ENCODE peak calls at places on chromosomes 7 and 10, in ten cellular contexts. One of them, this sample, is unnamed.

GRCh38 chr10:329361-330099 is 194.3 kb downstream of the ZMYND11 start:
- DNase-seq in A673: peak; percentile 85
- DNase-seq in right lobe of liver: peak; percentile 80
- DNase-seq in kidney epithelial cell: peak; percentile 81
- DNase-seq in A549: peak; percentile 86
- DNase-seq in GM23338: peak; percentile 37
- DNase-seq in GM06990: no peak
- DNase-seq in uterus: peak; percentile 86
- DNase-seq in brain microvascular endothelial cell: peak; percentile 96
- DNase-seq in sigmoid colon: peak; percentile 96
- DNase-seq in this sample: peak; percentile 93

GRCh38 chr7:94389381-94389780 is 5.3 kb upstream of the COL1A2 start:
- DNase-seq in A673: no peak
- DNase-seq in right lobe of liver: no peak
- DNase-seq in kidney epithelial cell: no peak
- DNase-seq in A549: no peak
- DNase-seq in GM23338: no peak
- DNase-seq in GM06990: no peak
- DNase-seq in uterus: no peak
- DNase-seq in brain microvascular endothelial cell: no peak
- DNase-seq in sigmoid colon: no peak
- DNase-seq in this sample: no peak

GRCh38 chr10:33661580-33662269 is 327.3 kb upstream of the NRP1 start:
- DNase-seq in A673: peak; percentile 52
- DNase-seq in right lobe of liver: peak; percentile 68
- DNase-seq in kidney epithelial cell: no peak
- DNase-seq in A549: peak; percentile 42
- DNase-seq in GM23338: no peak
- DNase-seq in GM06990: peak; percentile 34
- DNase-seq in uterus: peak; percentile 28
- DNase-seq in brain microvascular endothelial cell: peak; percentile 16
- DNase-seq in sigmoid colon: peak; percentile 84
- DNase-seq in this sample: peak; percentile 92

GRCh38 chr7:31373337-31374289 is 33.1 kb upstream of the NEUROD6 start:
- DNase-seq in A673: peak; percentile 85
- DNase-seq in right lobe of liver: peak; percentile 22
- DNase-seq in kidney epithelial cell: peak; percentile 21
- DNase-seq in A549: peak; percentile 76
- DNase-seq in GM23338: peak; percentile 88
- DNase-seq in GM06990: no peak
- DNase-seq in uterus: no peak
- DNase-seq in brain microvascular endothelial cell: peak; percentile 27
- DNase-seq in sigmoid colon: no peak
- DNase-seq in this sample: peak; percentile 20

GRCh38 chr10:1643911-1644810 is 93.2 kb downstream of the ADARB2 start:
- DNase-seq in A673: no peak
- DNase-seq in right lobe of liver: no peak
- DNase-seq in kidney epithelial cell: no peak
- DNase-seq in A549: no peak
- DNase-seq in GM23338: no peak
- DNase-seq in GM06990: no peak
- DNase-seq in uterus: no peak
- DNase-seq in brain microvascular endothelial cell: no peak
- DNase-seq in sigmoid colon: peak; percentile 22
- DNase-seq in this sample: no peak

GRCh38 chr7:32063614-32064013 is 6.6 kb downstream of the PDE1C start:
- DNase-seq in A673: no peak
- DNase-seq in right lobe of liver: no peak
- DNase-seq in kidney epithelial cell: no peak
- DNase-seq in A549: no peak
- DNase-seq in GM23338: no peak
- DNase-seq in GM06990: no peak
- DNase-seq in uterus: no peak
- DNase-seq in brain microvascular endothelial cell: no peak
- DNase-seq in sigmoid colon: no peak
- DNase-seq in this sample: no peak

GRCh38 chr7:103063895-103064294 is 10.7 kb downstream of the FBXL13 start:
- DNase-seq in A673: no peak
- DNase-seq in right lobe of liver: no peak
- DNase-seq in kidney epithelial cell: no peak
- DNase-seq in A549: peak; percentile 17
- DNase-seq in GM23338: peak; percentile 57
- DNase-seq in GM06990: no peak
- DNase-seq in uterus: no peak
- DNase-seq in brain microvascular endothelial cell: no peak
- DNase-seq in sigmoid colon: no peak
- DNase-seq in this sample: no peak

GRCh38 chr10:110610308-110610774 is 33.8 kb upstream of the RBM20 start:
- DNase-seq in A673: peak; percentile 78
- DNase-seq in right lobe of liver: no peak
- DNase-seq in kidney epithelial cell: no peak
- DNase-seq in A549: peak; percentile 50
- DNase-seq in GM23338: peak; percentile 94
- DNase-seq in GM06990: no peak
- DNase-seq in uterus: peak; percentile 29
- DNase-seq in brain microvascular endothelial cell: peak; percentile 38
- DNase-seq in sigmoid colon: no peak
- DNase-seq in this sample: no peak

DNA sequence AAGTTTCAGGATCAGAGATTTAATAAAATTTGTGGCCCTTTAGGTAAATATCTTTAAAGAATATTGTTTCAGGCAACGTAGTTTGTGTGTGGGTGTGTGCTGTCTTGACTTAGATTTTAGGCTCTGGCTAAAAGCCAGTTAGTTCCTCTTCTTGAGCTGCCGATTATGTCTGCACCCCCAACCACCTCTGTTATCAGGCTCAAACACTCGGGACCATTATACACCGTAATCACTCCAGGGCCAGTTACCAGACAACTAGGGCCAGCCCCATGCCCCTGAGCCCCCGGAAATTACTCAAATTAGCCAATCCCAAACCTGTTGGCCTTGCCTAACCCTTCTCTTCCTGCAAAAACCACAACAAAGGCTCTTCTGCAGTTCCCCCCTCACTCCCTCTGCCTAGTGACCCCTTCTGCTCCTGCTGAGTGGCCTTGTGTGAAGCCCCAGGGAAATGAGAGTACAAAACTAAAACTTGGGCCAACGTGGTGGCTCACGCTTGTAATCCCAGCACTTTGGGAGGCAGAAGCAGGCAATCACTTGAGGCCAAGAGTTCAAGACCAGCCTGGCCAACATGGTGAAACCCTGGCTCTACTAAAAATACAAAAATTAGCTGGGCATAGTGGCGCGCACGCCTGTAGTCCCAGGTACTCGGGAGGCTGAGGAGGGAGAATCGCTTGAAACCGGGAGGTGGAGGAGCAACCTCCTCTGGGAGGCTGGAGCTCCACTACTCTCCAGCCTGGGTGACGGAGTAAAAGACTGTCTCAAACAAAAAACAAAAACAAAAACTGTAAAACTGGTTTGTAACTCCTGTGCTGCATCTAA is 9.2 kb upstream of the HNRNPF start:
- DNase-seq in A673: no peak
- DNase-seq in right lobe of liver: no peak
- DNase-seq in kidney epithelial cell: no peak
- DNase-seq in A549: no peak
- DNase-seq in GM23338: no peak
- DNase-seq in GM06990: peak; percentile 72
- DNase-seq in uterus: no peak
- DNase-seq in brain microvascular endothelial cell: no peak
- DNase-seq in sigmoid colon: no peak
- DNase-seq in this sample: no peak
- H3K4me3 ChIP-seq in A673: no peak overlapping the region
- H3K4me3 ChIP-seq in right lobe of liver: no peak overlapping the region
- H3K4me3 ChIP-seq in kidney epithelial cell: no peak overlapping the region
- H3K4me3 ChIP-seq in A549: no peak overlapping the region
- H3K4me3 ChIP-seq in GM23338: no peak overlapping the region
- H3K4me3 ChIP-seq in GM06990: no peak overlapping the region
- H3K4me3 ChIP-seq in uterus: no peak overlapping the region
- H3K4me3 ChIP-seq in brain microvascular endothelial cell: no peak overlapping the region
- H3K4me3 ChIP-seq in sigmoid colon: no peak overlapping the region
- H3K4me3 ChIP-seq in this sample: no peak overlapping the region

GRCh38 chr10:119480667-119481066 is 61.9 kb downstream of the RGS10 start:
- DNase-seq in A673: peak; percentile 52
- DNase-seq in right lobe of liver: no peak
- DNase-seq in kidney epithelial cell: no peak
- DNase-seq in A549: no peak
- DNase-seq in GM23338: no peak
- DNase-seq in GM06990: no peak
- DNase-seq in uterus: no peak
- DNase-seq in brain microvascular endothelial cell: no peak
- DNase-seq in sigmoid colon: peak; percentile 78
- DNase-seq in this sample: peak; percentile 70

GRCh38 chr10:119478111-119479047 is 64.1 kb downstream of the RGS10 start:
- DNase-seq in A673: no peak
- DNase-seq in right lobe of liver: no peak
- DNase-seq in kidney epithelial cell: no peak
- DNase-seq in A549: no peak
- DNase-seq in GM23338: no peak
- DNase-seq in GM06990: peak; percentile 68
- DNase-seq in uterus: no peak
- DNase-seq in brain microvascular endothelial cell: no peak
- DNase-seq in sigmoid colon: no peak
- DNase-seq in this sample: no peak

GRCh38 chr10:119479532-119479931 is 63.0 kb downstream of the RGS10 start:
- DNase-seq in A673: peak; percentile 46
- DNase-seq in right lobe of liver: no peak
- DNase-seq in kidney epithelial cell: no peak
- DNase-seq in A549: no peak
- DNase-seq in GM23338: peak; percentile 80
- DNase-seq in GM06990: no peak
- DNase-seq in uterus: no peak
- DNase-seq in brain microvascular endothelial cell: no peak
- DNase-seq in sigmoid colon: no peak
- DNase-seq in this sample: no peak

GRCh38 chr10:119477444-119477843 is 65.1 kb downstream of the RGS10 start:
- DNase-seq in A673: no peak
- DNase-seq in right lobe of liver: no peak
- DNase-seq in kidney epithelial cell: no peak
- DNase-seq in A549: no peak
- DNase-seq in GM23338: no peak
- DNase-seq in GM06990: peak; percentile 55
- DNase-seq in uterus: no peak
- DNase-seq in brain microvascular endothelial cell: no peak
- DNase-seq in sigmoid colon: no peak
- DNase-seq in this sample: no peak

DNA sequence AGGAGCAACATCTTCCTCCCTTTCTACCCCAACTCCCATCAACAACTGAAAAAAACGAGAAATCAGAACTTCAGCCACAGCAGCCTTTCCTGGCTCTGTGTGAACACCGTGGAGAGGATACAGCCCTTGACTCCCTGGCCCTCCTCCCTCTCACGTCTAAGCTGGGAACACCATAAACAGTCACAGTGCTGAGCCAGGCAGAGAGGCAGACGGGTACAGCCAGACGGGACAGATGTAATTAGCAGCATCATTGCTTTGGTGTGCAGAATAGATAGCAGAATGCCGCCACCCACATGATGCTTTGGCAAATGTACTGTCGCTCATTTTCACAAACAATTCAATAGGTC is 63.5 kb downstream of the RGS10 start:
- DNase-seq in A673: peak; percentile 23
- DNase-seq in right lobe of liver: no peak
- DNase-seq in kidney epithelial cell: no peak
- DNase-seq in A549: no peak
- DNase-seq in GM23338: no peak
- DNase-seq in GM06990: no peak
- DNase-seq in uterus: no peak
- DNase-seq in brain microvascular endothelial cell: no peak
- DNase-seq in sigmoid colon: peak; percentile 86
- DNase-seq in this sample: no peak
- H3K4me3 ChIP-seq in A673: no peak overlapping the region
- H3K4me3 ChIP-seq in right lobe of liver: no peak overlapping the region
- H3K4me3 ChIP-seq in kidney epithelial cell: no peak overlapping the region
- H3K4me3 ChIP-seq in A549: no peak overlapping the region
- H3K4me3 ChIP-seq in GM23338: no peak overlapping the region
- H3K4me3 ChIP-seq in GM06990: no peak overlapping the region
- H3K4me3 ChIP-seq in uterus: no peak overlapping the region
- H3K4me3 ChIP-seq in brain microvascular endothelial cell: no peak overlapping the region
- H3K4me3 ChIP-seq in sigmoid colon: peak overlapping the region; percentile 17
- H3K4me3 ChIP-seq in this sample: no peak overlapping the region

GRCh38 chr7:130941322-130942210 is 207.6 kb upstream of the KLF14 start:
- DNase-seq in A673: peak; percentile 76
- DNase-seq in right lobe of liver: peak; percentile 84
- DNase-seq in kidney epithelial cell: no peak
- DNase-seq in A549: peak; percentile 49
- DNase-seq in GM23338: no peak
- DNase-seq in GM06990: no peak
- DNase-seq in uterus: peak; percentile 59
- DNase-seq in brain microvascular endothelial cell: peak; percentile 76
- DNase-seq in sigmoid colon: no peak
- DNase-seq in this sample: peak; percentile 68

GRCh38 chr7:130940907-130941306 is 206.9 kb upstream of the KLF14 start:
- DNase-seq in A673: peak; percentile 58
- DNase-seq in right lobe of liver: no peak
- DNase-seq in kidney epithelial cell: no peak
- DNase-seq in A549: no peak
- DNase-seq in GM23338: no peak
- DNase-seq in GM06990: no peak
- DNase-seq in uterus: no peak
- DNase-seq in brain microvascular endothelial cell: no peak
- DNase-seq in sigmoid colon: no peak
- DNase-seq in this sample: no peak

GRCh38 chr7:130938661-130939060 is 204.7 kb upstream of the KLF14 start:
- DNase-seq in A673: no peak
- DNase-seq in right lobe of liver: no peak
- DNase-seq in kidney epithelial cell: no peak
- DNase-seq in A549: no peak
- DNase-seq in GM23338: no peak
- DNase-seq in GM06990: no peak
- DNase-seq in uterus: no peak
- DNase-seq in brain microvascular endothelial cell: no peak
- DNase-seq in sigmoid colon: no peak
- DNase-seq in this sample: no peak

GRCh38 chr7:130939285-130940095 is 205.5 kb upstream of the KLF14 start:
- DNase-seq in A673: peak; percentile 92
- DNase-seq in right lobe of liver: no peak
- DNase-seq in kidney epithelial cell: no peak
- DNase-seq in A549: no peak
- DNase-seq in GM23338: no peak
- DNase-seq in GM06990: no peak
- DNase-seq in uterus: no peak
- DNase-seq in brain microvascular endothelial cell: no peak
- DNase-seq in sigmoid colon: no peak
- DNase-seq in this sample: no peak

GRCh38 chr7:130940326-130940725 is 206.3 kb upstream of the KLF14 start:
- DNase-seq in A673: no peak
- DNase-seq in right lobe of liver: no peak
- DNase-seq in kidney epithelial cell: no peak
- DNase-seq in A549: no peak
- DNase-seq in GM23338: no peak
- DNase-seq in GM06990: no peak
- DNase-seq in uterus: no peak
- DNase-seq in brain microvascular endothelial cell: no peak
- DNase-seq in sigmoid colon: no peak
- DNase-seq in this sample: no peak
- H3K4me3 ChIP-seq in A673: peak overlapping the region; percentile 55
- H3K4me3 ChIP-seq in right lobe of liver: peak overlapping the region; percentile 57
- H3K4me3 ChIP-seq in kidney epithelial cell: peak overlapping the region; percentile 29
- H3K4me3 ChIP-seq in A549: peak overlapping the region; percentile 52
- H3K4me3 ChIP-seq in GM23338: no peak overlapping the region
- H3K4me3 ChIP-seq in GM06990: no peak overlapping the region
- H3K4me3 ChIP-seq in uterus: peak overlapping the region; percentile 38
- H3K4me3 ChIP-seq in brain microvascular endothelial cell: peak overlapping the region; percentile 57
- H3K4me3 ChIP-seq in sigmoid colon: no peak overlapping the region
- H3K4me3 ChIP-seq in this sample: peak overlapping the region; percentile 58

GRCh38 chr10:16819436-16819835 is 2.2 kb upstream of the RSU1 start:
- DNase-seq in A673: no peak
- DNase-seq in right lobe of liver: no peak
- DNase-seq in kidney epithelial cell: no peak
- DNase-seq in A549: no peak
- DNase-seq in GM23338: no peak
- DNase-seq in GM06990: no peak
- DNase-seq in uterus: no peak
- DNase-seq in brain microvascular endothelial cell: no peak
- DNase-seq in sigmoid colon: no peak
- DNase-seq in this sample: no peak

GRCh38 chr10:16817125-16818019 is at the start of gene RSU1:
- DNase-seq in A673: peak; percentile 100
- DNase-seq in right lobe of liver: peak; percentile 100
- DNase-seq in kidney epithelial cell: peak; percentile 99
- DNase-seq in A549: peak; percentile 98
- DNase-seq in GM23338: peak; percentile 100
- DNase-seq in GM06990: peak; percentile 100
- DNase-seq in uterus: peak; percentile 100
- DNase-seq in brain microvascular endothelial cell: peak; percentile 100
- DNase-seq in sigmoid colon: peak; percentile 100
- DNase-seq in this sample: peak; percentile 100

GRCh38 chr10:16819026-16819425 is 1.8 kb upstream of the RSU1 start:
- DNase-seq in A673: no peak
- DNase-seq in right lobe of liver: no peak
- DNase-seq in kidney epithelial cell: no peak
- DNase-seq in A549: no peak
- DNase-seq in GM23338: no peak
- DNase-seq in GM06990: no peak
- DNase-seq in uterus: no peak
- DNase-seq in brain microvascular endothelial cell: no peak
- DNase-seq in sigmoid colon: no peak
- DNase-seq in this sample: no peak

GRCh38 chr10:16816142-16816541 is 1.1 kb downstream of the RSU1 start:
- DNase-seq in A673: no peak
- DNase-seq in right lobe of liver: no peak
- DNase-seq in kidney epithelial cell: no peak
- DNase-seq in A549: no peak
- DNase-seq in GM23338: no peak
- DNase-seq in GM06990: no peak
- DNase-seq in uterus: no peak
- DNase-seq in brain microvascular endothelial cell: no peak
- DNase-seq in sigmoid colon: no peak
- DNase-seq in this sample: no peak

GRCh38 chr10:16816830-16817124 is 447 bp downstream of the RSU1 start:
- DNase-seq in A673: no peak
- DNase-seq in right lobe of liver: no peak
- DNase-seq in kidney epithelial cell: no peak
- DNase-seq in A549: peak; percentile 17
- DNase-seq in GM23338: no peak
- DNase-seq in GM06990: no peak
- DNase-seq in uterus: no peak
- DNase-seq in brain microvascular endothelial cell: no peak
- DNase-seq in sigmoid colon: no peak
- DNase-seq in this sample: no peak
- H3K4me3 ChIP-seq in A673: peak overlapping the region; percentile 80
- H3K4me3 ChIP-seq in right lobe of liver: peak overlapping the region; percentile 84
- H3K4me3 ChIP-seq in kidney epithelial cell: peak overlapping the region; percentile 68
- H3K4me3 ChIP-seq in A549: peak overlapping the region; percentile 75
- H3K4me3 ChIP-seq in GM23338: peak overlapping the region; percentile 66
- H3K4me3 ChIP-seq in GM06990: peak overlapping the region; percentile 81
- H3K4me3 ChIP-seq in uterus: peak overlapping the region; percentile 93
- H3K4me3 ChIP-seq in brain microvascular endothelial cell: peak overlapping the region; percentile 92
- H3K4me3 ChIP-seq in sigmoid colon: peak overlapping the region; percentile 73
- H3K4me3 ChIP-seq in this sample: peak overlapping the region; percentile 76

This sample was measured in MG63.